ENCODE peak calls at places on chromosomes 11 and 22, in seven cellular contexts. One of them, this sample, is unnamed.

GRCh38 chr11:69166186-69167115 is 10.7 kb downstream of the SMIM38 start:
- DNase-seq in Karpas-422: peak
- DNase-seq in aorta: peak
- DNase-seq in transverse colon: no peak
- DNase-seq in MM.1S: peak
- DNase-seq in tibial artery: peak
- DNase-seq in fibroblast of lung: peak
- DNase-seq in this sample: no peak

GRCh38 chr11:119974051-119974450 is 163.9 kb downstream of the TRIM29 start:
- DNase-seq in Karpas-422: no peak
- DNase-seq in aorta: no peak
- DNase-seq in transverse colon: no peak
- DNase-seq in MM.1S: no peak
- DNase-seq in tibial artery: no peak
- DNase-seq in fibroblast of lung: no peak
- DNase-seq in this sample: no peak

GRCh38 chr22:10741210-10741609 is 4786.8 kb upstream of the OR11H1 start:
- DNase-seq in Karpas-422: no peak
- DNase-seq in aorta: peak
- DNase-seq in transverse colon: no peak
- DNase-seq in MM.1S: no peak
- DNase-seq in tibial artery: no peak
- DNase-seq in fibroblast of lung: no peak
- DNase-seq in this sample: no peak

GRCh38 chr11:34480339-34480738 is 33.3 kb downstream of the ELF5 start:
- DNase-seq in Karpas-422: no peak
- DNase-seq in aorta: no peak
- DNase-seq in transverse colon: no peak
- DNase-seq in MM.1S: no peak
- DNase-seq in tibial artery: no peak
- DNase-seq in fibroblast of lung: no peak
- DNase-seq in this sample: no peak

GRCh38 chr11:68215087-68215445 is 2.0 kb upstream of the KMT5B start:
- DNase-seq in Karpas-422: peak
- DNase-seq in aorta: no peak
- DNase-seq in transverse colon: no peak
- DNase-seq in MM.1S: no peak
- DNase-seq in tibial artery: no peak
- DNase-seq in fibroblast of lung: no peak
- DNase-seq in this sample: no peak

GRCh38 chr11:48093795-48094642 is 113.7 kb downstream of the PTPRJ start:
- DNase-seq in Karpas-422: peak
- DNase-seq in aorta: no peak
- DNase-seq in transverse colon: no peak
- DNase-seq in MM.1S: peak
- DNase-seq in tibial artery: no peak
- DNase-seq in fibroblast of lung: peak
- DNase-seq in this sample: peak

GRCh38 chr11:35337136-35337918 is 82.0 kb downstream of the SLC1A2 start:
- DNase-seq in Karpas-422: no peak
- DNase-seq in aorta: no peak
- DNase-seq in transverse colon: no peak
- DNase-seq in MM.1S: no peak
- DNase-seq in tibial artery: no peak
- DNase-seq in fibroblast of lung: peak
- DNase-seq in this sample: no peak

GRCh38 chr11:36510567-36511020 is 522 bp upstream of the TRAF6 start:
- DNase-seq in Karpas-422: no peak
- DNase-seq in aorta: no peak
- DNase-seq in transverse colon: no peak
- DNase-seq in MM.1S: no peak
- DNase-seq in tibial artery: no peak
- DNase-seq in fibroblast of lung: peak
- DNase-seq in this sample: peak

GRCh38 chr11:33292306-33292705 is 35.1 kb downstream of the HIPK3 start:
- DNase-seq in Karpas-422: no peak
- DNase-seq in aorta: no peak
- DNase-seq in transverse colon: no peak
- DNase-seq in MM.1S: no peak
- DNase-seq in tibial artery: no peak
- DNase-seq in fibroblast of lung: no peak
- DNase-seq in this sample: no peak

GRCh38 chr11:72826942-72827480 is 12.8 kb downstream of the ATG16L2 start:
- DNase-seq in Karpas-422: no peak
- DNase-seq in aorta: no peak
- DNase-seq in transverse colon: no peak
- DNase-seq in MM.1S: no peak
- DNase-seq in tibial artery: no peak
- DNase-seq in fibroblast of lung: no peak
- DNase-seq in this sample: no peak
- H3K27ac ChIP-seq in Karpas-422: no peak
- H3K27ac ChIP-seq in aorta: no peak
- H3K27ac ChIP-seq in transverse colon: peak
- H3K27ac ChIP-seq in MM.1S: peak
- H3K27ac ChIP-seq in tibial artery: peak
- H3K27ac ChIP-seq in fibroblast of lung: no peak
- H3K27ac ChIP-seq in this sample: peak

DNA sequence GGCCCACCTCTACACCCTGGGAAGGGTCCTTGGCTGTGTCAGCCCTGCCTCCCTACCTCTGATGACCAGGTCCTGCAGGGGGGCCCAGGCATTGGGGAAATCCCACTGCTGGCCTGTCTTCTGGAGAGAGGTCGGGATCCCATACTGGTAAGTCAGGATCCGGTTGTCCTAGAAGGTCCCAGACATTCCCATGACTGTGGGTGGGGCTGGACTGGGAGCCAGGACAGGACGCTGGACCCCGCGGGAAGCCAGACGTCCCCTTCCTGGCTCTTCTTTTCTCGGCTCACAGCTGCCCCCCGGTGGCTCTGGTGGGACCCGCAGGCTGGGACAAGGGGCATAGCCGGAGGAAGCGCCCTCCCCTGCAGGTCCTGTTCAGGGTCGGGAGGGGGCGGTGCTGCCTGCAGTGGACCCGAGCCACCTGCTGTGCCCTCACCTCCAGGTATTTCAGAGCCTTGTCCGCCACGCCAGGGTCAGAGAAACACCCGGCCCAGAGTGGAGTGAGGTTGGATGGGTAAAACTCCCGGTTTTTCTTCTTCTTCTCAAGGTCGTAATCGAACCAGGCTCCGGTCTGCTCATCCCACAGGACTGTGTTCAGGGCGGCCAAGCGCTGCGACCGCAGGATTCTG is 20.0 kb downstream of the TREH start:
- DNase-seq in Karpas-422: peak
- DNase-seq in aorta: peak
- DNase-seq in transverse colon: peak
- DNase-seq in MM.1S: peak
- DNase-seq in tibial artery: peak
- DNase-seq in fibroblast of lung: peak
- DNase-seq in this sample: peak
- H3K4me3 ChIP-seq in Karpas-422: no peak
- H3K4me3 ChIP-seq in aorta: no peak
- H3K4me3 ChIP-seq in transverse colon: no peak
- H3K4me3 ChIP-seq in MM.1S: no peak
- H3K4me3 ChIP-seq in tibial artery: no peak
- H3K4me3 ChIP-seq in fibroblast of lung: no peak
- H3K4me3 ChIP-seq in this sample: no peak

GRCh38 chr11:130781906-130782305 is 134.4 kb downstream of the SNX19 start:
- DNase-seq in Karpas-422: no peak
- DNase-seq in aorta: no peak
- DNase-seq in transverse colon: no peak
- DNase-seq in MM.1S: no peak
- DNase-seq in tibial artery: no peak
- DNase-seq in fibroblast of lung: peak
- DNase-seq in this sample: no peak

GRCh38 chr11:130780437-130780836 is 135.8 kb downstream of the SNX19 start:
- DNase-seq in Karpas-422: no peak
- DNase-seq in aorta: no peak
- DNase-seq in transverse colon: no peak
- DNase-seq in MM.1S: no peak
- DNase-seq in tibial artery: no peak
- DNase-seq in fibroblast of lung: no peak
- DNase-seq in this sample: no peak

GRCh38 chr11:130782361-130783221 is 133.7 kb downstream of the SNX19 start:
- DNase-seq in Karpas-422: no peak
- DNase-seq in aorta: no peak
- DNase-seq in transverse colon: no peak
- DNase-seq in MM.1S: no peak
- DNase-seq in tibial artery: no peak
- DNase-seq in fibroblast of lung: peak
- DNase-seq in this sample: no peak

GRCh38 chr11:130785376-130786110 is 130.7 kb downstream of the SNX19 start:
- DNase-seq in Karpas-422: no peak
- DNase-seq in aorta: no peak
- DNase-seq in transverse colon: no peak
- DNase-seq in MM.1S: no peak
- DNase-seq in tibial artery: no peak
- DNase-seq in fibroblast of lung: peak
- DNase-seq in this sample: no peak

GRCh38 chr11:130783322-130783721 is 133.0 kb downstream of the SNX19 start:
- DNase-seq in Karpas-422: no peak
- DNase-seq in aorta: no peak
- DNase-seq in transverse colon: no peak
- DNase-seq in MM.1S: no peak
- DNase-seq in tibial artery: no peak
- DNase-seq in fibroblast of lung: no peak
- DNase-seq in this sample: no peak
- H3K27ac ChIP-seq in Karpas-422: no peak
- H3K27ac ChIP-seq in aorta: peak
- H3K27ac ChIP-seq in transverse colon: peak
- H3K27ac ChIP-seq in MM.1S: no peak
- H3K27ac ChIP-seq in tibial artery: peak
- H3K27ac ChIP-seq in fibroblast of lung: peak
- H3K27ac ChIP-seq in this sample: no peak

DNA sequence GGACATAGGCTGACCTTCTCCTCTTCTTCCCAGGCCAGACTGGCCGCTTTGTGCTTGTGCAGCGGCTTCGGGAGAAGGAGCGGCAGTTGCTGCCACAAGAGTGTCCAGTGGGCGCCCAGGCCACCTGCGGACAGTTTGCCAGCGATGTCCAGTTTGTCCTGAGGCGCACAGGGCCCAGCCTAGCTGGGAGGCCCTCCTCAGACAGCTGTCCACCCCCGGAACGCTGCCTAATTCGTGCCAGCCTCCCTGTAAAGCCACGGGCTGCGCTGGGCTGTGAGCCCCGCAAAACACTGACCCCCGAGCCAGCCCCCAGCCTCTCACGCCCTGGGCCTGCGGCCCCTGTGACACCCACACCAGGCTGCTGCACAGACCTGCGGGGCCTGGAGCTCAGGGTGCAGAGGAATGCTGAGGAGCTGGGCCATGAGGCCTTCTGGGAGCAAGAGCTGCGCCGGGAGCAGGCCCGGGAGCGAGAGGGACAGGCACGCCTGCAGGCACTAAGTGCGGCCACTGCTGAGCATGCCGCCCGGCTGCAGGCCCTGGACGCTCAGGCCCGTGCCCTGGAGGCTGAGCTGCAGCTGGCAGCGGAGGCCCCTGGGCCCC is 1.4 kb downstream of the RASSF7 start:
- DNase-seq in Karpas-422: no peak
- DNase-seq in aorta: no peak
- DNase-seq in transverse colon: no peak
- DNase-seq in MM.1S: no peak
- DNase-seq in tibial artery: no peak
- DNase-seq in fibroblast of lung: no peak
- DNase-seq in this sample: no peak
- H3K4me3 ChIP-seq in Karpas-422: peak
- H3K4me3 ChIP-seq in aorta: no peak
- H3K4me3 ChIP-seq in transverse colon: peak
- H3K4me3 ChIP-seq in MM.1S: peak
- H3K4me3 ChIP-seq in tibial artery: no peak
- H3K4me3 ChIP-seq in fibroblast of lung: no peak
- H3K4me3 ChIP-seq in this sample: no peak

GRCh38 chr22:39276461-39277134 is 31.8 kb upstream of the PDGFB start:
- DNase-seq in Karpas-422: no peak
- DNase-seq in aorta: no peak
- DNase-seq in transverse colon: no peak
- DNase-seq in MM.1S: no peak
- DNase-seq in tibial artery: no peak
- DNase-seq in fibroblast of lung: no peak
- DNase-seq in this sample: no peak

GRCh38 chr22:39279170-39279850 is 34.5 kb upstream of the PDGFB start:
- DNase-seq in Karpas-422: no peak
- DNase-seq in aorta: no peak
- DNase-seq in transverse colon: no peak
- DNase-seq in MM.1S: no peak
- DNase-seq in tibial artery: no peak
- DNase-seq in fibroblast of lung: no peak
- DNase-seq in this sample: no peak

GRCh38 chr22:39275814-39276443 is 31.1 kb upstream of the PDGFB start:
- DNase-seq in Karpas-422: no peak
- DNase-seq in aorta: no peak
- DNase-seq in transverse colon: no peak
- DNase-seq in MM.1S: no peak
- DNase-seq in tibial artery: no peak
- DNase-seq in fibroblast of lung: no peak
- DNase-seq in this sample: no peak

GRCh38 chr22:39277135-39277607 is 32.4 kb upstream of the PDGFB start:
- DNase-seq in Karpas-422: no peak
- DNase-seq in aorta: no peak
- DNase-seq in transverse colon: no peak
- DNase-seq in MM.1S: peak
- DNase-seq in tibial artery: no peak
- DNase-seq in fibroblast of lung: peak
- DNase-seq in this sample: no peak

DNA sequence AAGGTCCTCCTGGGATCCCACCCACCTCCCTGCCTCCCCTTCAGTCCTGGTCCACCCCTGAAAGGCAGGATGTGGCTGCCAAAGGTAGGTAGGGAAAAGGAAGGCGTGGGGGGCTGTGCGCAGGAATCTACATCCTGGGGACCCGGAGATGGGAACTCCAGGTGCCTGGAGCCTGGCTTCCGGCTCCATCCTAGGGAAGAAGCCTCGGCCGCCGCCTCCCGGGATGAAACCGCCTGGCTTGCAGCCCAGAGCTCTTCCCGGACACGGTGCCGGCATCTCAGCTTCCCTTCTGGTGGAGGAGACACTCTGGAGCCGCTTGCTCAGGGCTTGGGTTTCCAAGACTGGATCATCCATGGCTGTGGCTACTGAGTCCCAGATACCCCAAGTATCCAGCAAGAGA is 33.3 kb upstream of the PDGFB start:
- DNase-seq in Karpas-422: no peak
- DNase-seq in aorta: no peak
- DNase-seq in transverse colon: no peak
- DNase-seq in MM.1S: no peak
- DNase-seq in tibial artery: no peak
- DNase-seq in fibroblast of lung: peak
- DNase-seq in this sample: no peak
- H3K27ac ChIP-seq in Karpas-422: no peak
- H3K27ac ChIP-seq in aorta: no peak
- H3K27ac ChIP-seq in transverse colon: no peak
- H3K27ac ChIP-seq in MM.1S: no peak
- H3K27ac ChIP-seq in tibial artery: no peak
- H3K27ac ChIP-seq in fibroblast of lung: peak
- H3K27ac ChIP-seq in this sample: no peak

GRCh38 chr22:18091478-18091877 is 13.7 kb downstream of the PEX26 start:
- DNase-seq in Karpas-422: no peak
- DNase-seq in aorta: no peak
- DNase-seq in transverse colon: no peak
- DNase-seq in MM.1S: peak
- DNase-seq in tibial artery: no peak
- DNase-seq in fibroblast of lung: no peak
- DNase-seq in this sample: no peak
- H3K4me3 ChIP-seq in Karpas-422: no peak
- H3K4me3 ChIP-seq in aorta: no peak
- H3K4me3 ChIP-seq in transverse colon: peak
- H3K4me3 ChIP-seq in MM.1S: peak
- H3K4me3 ChIP-seq in tibial artery: peak
- H3K4me3 ChIP-seq in fibroblast of lung: peak
- H3K4me3 ChIP-seq in this sample: peak

This sample was measured in small intestine.